ENCODE peak calls at places on chromosomes 4 and X, in ten cellular contexts. M, V, E, X, F, Z, G, I, O and W are unnamed samples.

GRCh38 chr4:19983072-19983471 is 268.6 kb upstream of the SLIT2 start:
- DNase-seq in M (no peak), V (no peak), E (no peak), X (no peak), F (no peak), Z (peak), G (no peak), I (no peak), O (peak), W (no peak)

GRCh38 chr4:152850377-152850776 is 70.6 kb downstream of the ARFIP1 start:
- DNase-seq in M (no peak), V (no peak), E (no peak), X (no peak), F (no peak), Z (peak), G (no peak), I (peak), O (peak), W (no peak)

GRCh38 chrX:16870861-16871584 is 861 bp upstream of the RBBP7 start:
- DNase-seq in M (no peak), V (no peak), E (no peak), X (peak), F (peak), Z (peak), G (peak), I (no peak), O (no peak), W (peak)

GRCh38 chr4:84644087-84644486 is 61.2 kb downstream of the CDS1 start:
- DNase-seq in M (no peak), V (no peak), E (no peak), X (no peak), F (peak), Z (no peak), G (no peak), I (no peak), O (no peak), W (no peak)

GRCh38 chrX:82765806-82766205 is 742.3 kb upstream of the POU3F4 start:
- DNase-seq in M (no peak), V (no peak), E (no peak), X (no peak), F (no peak), Z (peak), G (no peak), I (no peak), O (peak), W (no peak)

GRCh38 chrX:140661657-140662056 is 47.9 kb upstream of the LINC00632 start:
- DNase-seq in M (no peak), V (no peak), E (no peak), X (no peak), F (no peak), Z (no peak), G (no peak), I (no peak), O (peak), W (no peak)

GRCh38 chr4:105992641-105993305 is 97.5 kb downstream of the NPNT start:
- DNase-seq in M (no peak), V (no peak), E (no peak), X (no peak), F (no peak), Z (peak), G (no peak), I (peak), O (no peak), W (no peak)

GRCh38 chr4:55303818-55304217 is 42.2 kb upstream of the SRD5A3 start:
- DNase-seq in M (peak), V (no peak), E (no peak), X (no peak), F (no peak), Z (peak), G (no peak), I (no peak), O (peak), W (no peak)

GRCh38 chrX:48919947-48920712 is 1.3 kb upstream of the PIM2 start:
- DNase-seq in M (no peak), V (no peak), E (no peak), X (no peak), F (peak), Z (no peak), G (no peak), I (no peak), O (no peak), W (no peak)

GRCh38 chr4:14184265-14184664 is 556.7 kb upstream of the BOD1L1 start:
- DNase-seq in M (no peak), V (no peak), E (no peak), X (peak), F (peak), Z (no peak), G (peak), I (no peak), O (no peak), W (no peak)

GRCh38 chrX:53441531-53442321 is 7.6 kb upstream of the HSD17B10 start:
- DNase-seq in M (peak), V (peak), E (no peak), X (peak), F (peak), Z (peak), G (peak), I (peak), O (peak), W (peak)

GRCh38 chr4:112700679-112701078 is 63.7 kb downstream of the LARP7 start:
- DNase-seq in M (no peak), V (no peak), E (no peak), X (no peak), F (no peak), Z (no peak), G (no peak), I (no peak), O (no peak), W (no peak)

GRCh38 chr4:77711469-77711868 is 105.8 kb downstream of the CXCL13 start:
- DNase-seq in M (no peak), V (no peak), E (no peak), X (no peak), F (no peak), Z (no peak), G (no peak), I (no peak), O (no peak), W (no peak)